ENCODE peak calls at places on chromosomes 2 and 18, in four cellular contexts. D is mesendoderm, N is IMR-90, J is mesenchymal stem cell. Y is an unnamed sample.
A peak's percentile ranks its signal among the peaks of the same experiment; 100 is the strongest.

GRCh38 chr18:43789234-43790000 is 512.1 kb upstream of the SYT4 start:
- DNase-seq in D (peak; percentile 19), N (no peak), J (peak; percentile 41), Y (no peak)

GRCh38 chr2:205769494-205769848 is 87.2 kb downstream of the NRP2 start:
- DNase-seq in D (no peak), N (peak; percentile 94), J (peak; percentile 83), Y (no peak)

GRCh38 chr18:56574827-56575226 is 63.6 kb downstream of the TXNL1 start:
- DNase-seq in D (no peak), N (peak; percentile 35), J (peak; percentile 21), Y (no peak)

GRCh38 chr18:49795612-49796552 is 17.5 kb downstream of the ACAA2 start:
- DNase-seq in D (no peak), N (peak; percentile 27), J (peak; percentile 7), Y (no peak)

GRCh38 chr2:241797441-241798080 is 11.4 kb upstream of the NEU4 start:
- DNase-seq in D (no peak), N (no peak), J (no peak), Y (no peak)

GRCh38 chr18:56245856-56246575 is 392.4 kb downstream of the TXNL1 start:
- DNase-seq in D (peak; percentile 23), N (peak; percentile 80), J (peak; percentile 78), Y (peak; percentile 56)

GRCh38 chr2:85019121-85019520 is 48.2 kb downstream of the KCMF1 start:
- DNase-seq in D (no peak), N (no peak), J (no peak), Y (peak; percentile 79)

GRCh38 chr2:105378921-105379383 is 19.9 kb downstream of the FHL2 start:
- DNase-seq in D (no peak), N (no peak), J (no peak), Y (peak; percentile 37)

GRCh38 chr2:176636376-176636775 is 367.1 kb downstream of the MTX2 start:
- DNase-seq in D (no peak), N (no peak), J (no peak), Y (no peak)

GRCh38 chr2:109069430-109070194 is 59.4 kb upstream of the SH3RF3 start:
- DNase-seq in D (peak; percentile 70), N (no peak), J (no peak), Y (no peak)

GRCh38 chr2:206983156-206983875 is 44.0 kb downstream of the CPO start:
- DNase-seq in D (no peak), N (peak; percentile 58), J (peak; percentile 85), Y (no peak)

GRCh38 chr2:70920367-70920715 is 15.4 kb upstream of the ATP6V1B1 start:
- DNase-seq in D (no peak), N (no peak), J (no peak), Y (no peak)

DNA sequence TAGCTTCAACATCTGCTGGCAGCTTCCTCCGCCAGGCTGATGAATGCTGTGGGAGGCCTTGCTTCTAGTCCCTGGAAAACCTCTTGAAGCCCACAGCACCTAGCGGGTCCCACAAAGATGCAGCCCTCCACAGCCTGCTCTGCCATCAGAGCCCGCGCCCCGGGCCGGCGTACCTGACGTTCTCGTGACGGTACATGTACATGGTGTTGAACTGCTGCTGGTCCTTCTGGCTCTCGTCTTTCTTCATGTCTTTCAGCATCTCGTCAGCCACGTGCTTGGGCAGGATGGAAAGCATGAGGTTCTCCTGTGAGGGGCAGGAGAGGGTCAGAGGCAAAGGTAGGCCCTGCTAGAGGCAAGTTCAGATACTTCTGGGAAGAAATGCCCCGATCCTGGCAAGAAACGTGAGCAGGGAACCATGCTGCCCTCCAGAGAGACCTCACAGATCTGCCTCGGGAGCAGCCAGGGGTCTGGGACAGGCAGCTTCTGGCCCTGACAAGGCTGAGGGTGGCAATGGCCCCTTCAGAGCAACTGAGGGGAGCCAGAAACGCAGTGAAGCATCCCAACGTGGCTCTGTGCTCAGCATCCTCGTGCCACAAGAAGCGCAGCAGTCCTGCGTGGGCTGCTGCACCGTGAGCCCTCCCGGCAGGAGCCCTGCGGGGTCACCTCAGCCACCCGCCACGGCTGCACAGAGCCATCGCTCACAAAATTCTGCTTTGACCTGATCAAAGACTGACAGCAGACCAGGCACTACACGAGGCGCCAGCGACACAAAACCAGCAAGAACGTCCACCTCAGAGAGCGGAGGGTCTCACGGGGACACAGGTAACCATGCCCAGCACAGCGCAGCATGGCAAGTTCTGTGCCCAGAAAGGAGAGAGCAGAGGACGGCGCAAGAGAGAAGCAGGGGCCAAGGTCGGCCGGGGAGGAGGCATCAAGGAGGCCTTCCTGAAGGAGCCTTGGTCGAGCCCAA is 49.1 kb downstream of the CENPO start:
- DNase-seq in D (no peak), N (no peak), J (no peak), Y (no peak)
- H3K18ac ChIP-seq in D (no peak overlapping the region), N (no peak overlapping the region), J (no peak overlapping the region), Y (no peak overlapping the region)

GRCh38 chr2:216636570-216637450 is 3.6 kb downstream of the IGFBP2 start:
- DNase-seq in D (peak; percentile 68), N (peak; percentile 37), J (peak; percentile 77), Y (peak; percentile 18)
- H2BK120ac ChIP-seq in D (no peak overlapping the region), N (no peak overlapping the region), J (no peak overlapping the region), Y (peak overlapping the region; percentile 92)

GRCh38 chr2:111007757-111008688 is 112.7 kb upstream of the BCL2L11 start:
- DNase-seq in D (no peak), N (no peak), J (no peak), Y (no peak)
- H3K4me2 ChIP-seq in D (no peak overlapping the region), N (no peak overlapping the region), J (no peak overlapping the region), Y (no peak overlapping the region)

GRCh38 chr2:209451209-209451822 is 27.5 kb downstream of the MAP2 start:
- DNase-seq in D (peak; percentile 40), N (no peak), J (no peak), Y (no peak)
- H3K18ac ChIP-seq in D (no peak overlapping the region), N (no peak overlapping the region), J (no peak overlapping the region), Y (no peak overlapping the region)

GRCh38 chr2:47007826-47008225 is 92.2 kb upstream of the MCFD2 start:
- DNase-seq in D (no peak), N (no peak), J (no peak), Y (no peak)

GRCh38 chr2:47007221-47007825 is 91.7 kb upstream of the MCFD2 start:
- DNase-seq in D (no peak), N (no peak), J (no peak), Y (no peak)

GRCh38 chr2:47009368-47009767 is 93.8 kb upstream of the MCFD2 start:
- DNase-seq in D (no peak), N (no peak), J (no peak), Y (no peak)

GRCh38 chr2:47010176-47010575 is 94.6 kb upstream of the MCFD2 start:
- DNase-seq in D (no peak), N (no peak), J (no peak), Y (no peak)

DNA sequence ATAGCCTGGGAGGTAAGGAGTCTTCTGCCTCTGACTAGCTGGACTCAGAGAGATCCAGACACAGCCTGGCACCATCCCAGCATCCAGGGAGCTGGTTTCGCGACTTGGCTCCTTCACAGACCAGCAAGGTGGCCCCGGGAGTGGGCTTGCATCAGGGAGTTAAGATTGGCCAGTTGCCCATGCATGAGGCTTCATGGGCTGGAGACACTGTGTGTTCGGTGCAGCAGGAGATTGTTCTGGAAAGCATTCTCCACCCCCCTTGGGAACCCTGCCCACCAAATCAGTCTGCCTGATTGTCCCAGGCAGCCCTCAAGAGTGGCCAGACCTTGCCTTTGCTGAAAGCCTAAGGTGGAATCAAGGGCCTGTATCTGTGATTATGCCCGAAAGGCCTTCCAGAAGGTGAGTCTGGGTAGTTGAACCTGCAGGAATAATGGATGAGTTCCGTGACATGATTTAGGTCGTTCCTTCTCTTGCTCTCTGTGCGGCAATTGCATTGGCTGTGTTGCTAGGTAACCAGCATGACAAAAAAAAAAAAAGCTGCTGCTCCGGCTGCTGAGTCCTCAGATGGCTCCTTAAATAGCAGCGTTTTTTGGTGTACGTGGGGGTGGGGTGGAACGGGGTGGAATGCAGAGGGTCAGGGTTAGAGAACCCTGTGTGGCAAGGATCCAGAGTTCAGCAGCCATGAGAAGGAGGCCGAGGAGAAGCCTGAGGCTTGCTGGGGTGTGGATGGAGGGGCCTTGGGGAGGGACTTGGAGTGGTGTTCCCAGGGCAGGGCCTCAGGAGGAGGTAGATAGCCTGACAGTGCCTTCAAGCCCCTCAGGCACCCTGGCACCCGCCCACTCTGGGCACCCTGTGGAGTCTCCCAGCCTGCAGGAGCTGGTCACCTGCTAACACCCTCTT is 93.0 kb upstream of the MCFD2 start:
- DNase-seq in D (peak; percentile 77), N (peak; percentile 69), J (peak; percentile 92), Y (peak; percentile 74)
- H2BK120ac ChIP-seq in D (no peak overlapping the region), N (peak overlapping the region; percentile 89), J (peak overlapping the region; percentile 66), Y (no peak overlapping the region)